ENCODE peak calls at places on chromosomes 16 and 17, in nine cellular contexts. One of them, this sample, is unnamed.

GRCh38 chr16:22008215-22009142 is 568 bp downstream of the MOSMO start:
- DNase-seq in HFFc6: no peak
- DNase-seq in T-cell: peak; percentile 4
- DNase-seq in stimulated activated CD8-positive, alpha-beta memory T cell treated with anti-CD3 and anti-CD28 coated beads, Interleukin-15, amount 100 ng/mL, for 24 hours: no peak
- DNase-seq in lower leg skin: peak; percentile 89
- DNase-seq in kidney epithelial cell: no peak
- DNase-seq in activated gamma-delta T cell treated with Interleukin-2 at 50 U/mL for 16 hours: no peak
- DNase-seq in neuronal stem cell: no peak
- DNase-seq in activated CD4-positive, alpha-beta T cell treated with anti-CD3 and anti-CD28 coated beads, Interleukin-2, amount 50 U/mL, for 1 hour: peak; percentile 13
- DNase-seq in this sample: peak; percentile 26

GRCh38 chr17:68095205-68095811 is 59.8 kb downstream of the KPNA2 start:
- DNase-seq in HFFc6: no peak
- DNase-seq in T-cell: no peak
- DNase-seq in stimulated activated CD8-positive, alpha-beta memory T cell treated with anti-CD3 and anti-CD28 coated beads, Interleukin-15, amount 100 ng/mL, for 24 hours: no peak
- DNase-seq in lower leg skin: peak; percentile 34
- DNase-seq in kidney epithelial cell: no peak
- DNase-seq in activated gamma-delta T cell treated with Interleukin-2 at 50 U/mL for 16 hours: no peak
- DNase-seq in neuronal stem cell: no peak
- DNase-seq in activated CD4-positive, alpha-beta T cell treated with anti-CD3 and anti-CD28 coated beads, Interleukin-2, amount 50 U/mL, for 1 hour: no peak
- DNase-seq in this sample: no peak

GRCh38 chr17:53353919-53354351 is 468.8 kb upstream of the KIF2B start:
- DNase-seq in HFFc6: no peak
- DNase-seq in T-cell: no peak
- DNase-seq in stimulated activated CD8-positive, alpha-beta memory T cell treated with anti-CD3 and anti-CD28 coated beads, Interleukin-15, amount 100 ng/mL, for 24 hours: no peak
- DNase-seq in lower leg skin: no peak
- DNase-seq in kidney epithelial cell: no peak
- DNase-seq in activated gamma-delta T cell treated with Interleukin-2 at 50 U/mL for 16 hours: no peak
- DNase-seq in neuronal stem cell: no peak
- DNase-seq in activated CD4-positive, alpha-beta T cell treated with anti-CD3 and anti-CD28 coated beads, Interleukin-2, amount 50 U/mL, for 1 hour: no peak
- DNase-seq in this sample: no peak

GRCh38 chr16:67605641-67606040 is 39.3 kb upstream of the CARMIL2 start:
- DNase-seq in HFFc6: no peak
- DNase-seq in T-cell: no peak
- DNase-seq in stimulated activated CD8-positive, alpha-beta memory T cell treated with anti-CD3 and anti-CD28 coated beads, Interleukin-15, amount 100 ng/mL, for 24 hours: no peak
- DNase-seq in lower leg skin: no peak
- DNase-seq in kidney epithelial cell: no peak
- DNase-seq in activated gamma-delta T cell treated with Interleukin-2 at 50 U/mL for 16 hours: no peak
- DNase-seq in neuronal stem cell: no peak
- DNase-seq in activated CD4-positive, alpha-beta T cell treated with anti-CD3 and anti-CD28 coated beads, Interleukin-2, amount 50 U/mL, for 1 hour: no peak
- DNase-seq in this sample: no peak

GRCh38 chr17:57788710-57789109 is 43.6 kb upstream of the CCDC182 start:
- DNase-seq in HFFc6: no peak
- DNase-seq in T-cell: no peak
- DNase-seq in stimulated activated CD8-positive, alpha-beta memory T cell treated with anti-CD3 and anti-CD28 coated beads, Interleukin-15, amount 100 ng/mL, for 24 hours: no peak
- DNase-seq in lower leg skin: no peak
- DNase-seq in kidney epithelial cell: no peak
- DNase-seq in activated gamma-delta T cell treated with Interleukin-2 at 50 U/mL for 16 hours: no peak
- DNase-seq in neuronal stem cell: no peak
- DNase-seq in activated CD4-positive, alpha-beta T cell treated with anti-CD3 and anti-CD28 coated beads, Interleukin-2, amount 50 U/mL, for 1 hour: no peak
- DNase-seq in this sample: no peak

GRCh38 chr17:79997004-79997673 is 38.5 kb downstream of the TBC1D16 start:
- DNase-seq in HFFc6: no peak
- DNase-seq in T-cell: peak; percentile 75
- DNase-seq in stimulated activated CD8-positive, alpha-beta memory T cell treated with anti-CD3 and anti-CD28 coated beads, Interleukin-15, amount 100 ng/mL, for 24 hours: no peak
- DNase-seq in lower leg skin: no peak
- DNase-seq in kidney epithelial cell: no peak
- DNase-seq in activated gamma-delta T cell treated with Interleukin-2 at 50 U/mL for 16 hours: peak; percentile 72
- DNase-seq in neuronal stem cell: no peak
- DNase-seq in activated CD4-positive, alpha-beta T cell treated with anti-CD3 and anti-CD28 coated beads, Interleukin-2, amount 50 U/mL, for 1 hour: peak; percentile 71
- DNase-seq in this sample: no peak

GRCh38 chr16:65572156-65572555 is 450.3 kb upstream of the CDH11 start:
- DNase-seq in HFFc6: peak; percentile 84
- DNase-seq in T-cell: no peak
- DNase-seq in stimulated activated CD8-positive, alpha-beta memory T cell treated with anti-CD3 and anti-CD28 coated beads, Interleukin-15, amount 100 ng/mL, for 24 hours: no peak
- DNase-seq in lower leg skin: no peak
- DNase-seq in kidney epithelial cell: peak; percentile 66
- DNase-seq in activated gamma-delta T cell treated with Interleukin-2 at 50 U/mL for 16 hours: no peak
- DNase-seq in neuronal stem cell: no peak
- DNase-seq in activated CD4-positive, alpha-beta T cell treated with anti-CD3 and anti-CD28 coated beads, Interleukin-2, amount 50 U/mL, for 1 hour: no peak
- DNase-seq in this sample: peak; percentile 88

GRCh38 chr17:59830846-59831486 is 61.8 kb downstream of the TUBD1 start:
- DNase-seq in HFFc6: no peak
- DNase-seq in T-cell: no peak
- DNase-seq in stimulated activated CD8-positive, alpha-beta memory T cell treated with anti-CD3 and anti-CD28 coated beads, Interleukin-15, amount 100 ng/mL, for 24 hours: no peak
- DNase-seq in lower leg skin: peak; percentile 60
- DNase-seq in kidney epithelial cell: no peak
- DNase-seq in activated gamma-delta T cell treated with Interleukin-2 at 50 U/mL for 16 hours: no peak
- DNase-seq in neuronal stem cell: no peak
- DNase-seq in activated CD4-positive, alpha-beta T cell treated with anti-CD3 and anti-CD28 coated beads, Interleukin-2, amount 50 U/mL, for 1 hour: no peak
- DNase-seq in this sample: no peak

GRCh38 chr17:80743181-80743771 is 198.6 kb downstream of the RPTOR start:
- DNase-seq in HFFc6: no peak
- DNase-seq in T-cell: no peak
- DNase-seq in stimulated activated CD8-positive, alpha-beta memory T cell treated with anti-CD3 and anti-CD28 coated beads, Interleukin-15, amount 100 ng/mL, for 24 hours: no peak
- DNase-seq in lower leg skin: no peak
- DNase-seq in kidney epithelial cell: no peak
- DNase-seq in activated gamma-delta T cell treated with Interleukin-2 at 50 U/mL for 16 hours: peak; percentile 43
- DNase-seq in neuronal stem cell: no peak
- DNase-seq in activated CD4-positive, alpha-beta T cell treated with anti-CD3 and anti-CD28 coated beads, Interleukin-2, amount 50 U/mL, for 1 hour: peak; percentile 57
- DNase-seq in this sample: peak; percentile 19

GRCh38 chr17:77882481-77883212 is 75.9 kb upstream of the TNRC6C start:
- DNase-seq in HFFc6: no peak
- DNase-seq in T-cell: peak; percentile 80
- DNase-seq in stimulated activated CD8-positive, alpha-beta memory T cell treated with anti-CD3 and anti-CD28 coated beads, Interleukin-15, amount 100 ng/mL, for 24 hours: peak; percentile 33
- DNase-seq in lower leg skin: no peak
- DNase-seq in kidney epithelial cell: no peak
- DNase-seq in activated gamma-delta T cell treated with Interleukin-2 at 50 U/mL for 16 hours: peak; percentile 79
- DNase-seq in neuronal stem cell: no peak
- DNase-seq in activated CD4-positive, alpha-beta T cell treated with anti-CD3 and anti-CD28 coated beads, Interleukin-2, amount 50 U/mL, for 1 hour: peak; percentile 84
- DNase-seq in this sample: peak; percentile 25

GRCh38 chr17:65547253-65547670 is 14.2 kb downstream of the AXIN2 start:
- DNase-seq in HFFc6: no peak
- DNase-seq in T-cell: no peak
- DNase-seq in stimulated activated CD8-positive, alpha-beta memory T cell treated with anti-CD3 and anti-CD28 coated beads, Interleukin-15, amount 100 ng/mL, for 24 hours: no peak
- DNase-seq in lower leg skin: no peak
- DNase-seq in kidney epithelial cell: no peak
- DNase-seq in activated gamma-delta T cell treated with Interleukin-2 at 50 U/mL for 16 hours: no peak
- DNase-seq in neuronal stem cell: no peak
- DNase-seq in activated CD4-positive, alpha-beta T cell treated with anti-CD3 and anti-CD28 coated beads, Interleukin-2, amount 50 U/mL, for 1 hour: no peak
- DNase-seq in this sample: peak; percentile 32

GRCh38 chr17:72118588-72119279 is 2.1 kb upstream of the SOX9 start:
- DNase-seq in HFFc6: peak; percentile 66
- DNase-seq in T-cell: no peak
- DNase-seq in stimulated activated CD8-positive, alpha-beta memory T cell treated with anti-CD3 and anti-CD28 coated beads, Interleukin-15, amount 100 ng/mL, for 24 hours: no peak
- DNase-seq in lower leg skin: peak; percentile 93
- DNase-seq in kidney epithelial cell: no peak
- DNase-seq in activated gamma-delta T cell treated with Interleukin-2 at 50 U/mL for 16 hours: no peak
- DNase-seq in neuronal stem cell: peak; percentile 86
- DNase-seq in activated CD4-positive, alpha-beta T cell treated with anti-CD3 and anti-CD28 coated beads, Interleukin-2, amount 50 U/mL, for 1 hour: no peak
- DNase-seq in this sample: peak; percentile 69

GRCh38 chr17:79027925-79028491 is 4.0 kb downstream of the C1QTNF1 start:
- DNase-seq in HFFc6: no peak
- DNase-seq in T-cell: no peak
- DNase-seq in stimulated activated CD8-positive, alpha-beta memory T cell treated with anti-CD3 and anti-CD28 coated beads, Interleukin-15, amount 100 ng/mL, for 24 hours: no peak
- DNase-seq in lower leg skin: peak; percentile 86
- DNase-seq in kidney epithelial cell: no peak
- DNase-seq in activated gamma-delta T cell treated with Interleukin-2 at 50 U/mL for 16 hours: no peak
- DNase-seq in neuronal stem cell: no peak
- DNase-seq in activated CD4-positive, alpha-beta T cell treated with anti-CD3 and anti-CD28 coated beads, Interleukin-2, amount 50 U/mL, for 1 hour: no peak
- DNase-seq in this sample: no peak

GRCh38 chr16:80852261-80852872 is 48.0 kb upstream of the CDYL2 start:
- DNase-seq in HFFc6: peak; percentile 21
- DNase-seq in T-cell: no peak
- DNase-seq in stimulated activated CD8-positive, alpha-beta memory T cell treated with anti-CD3 and anti-CD28 coated beads, Interleukin-15, amount 100 ng/mL, for 24 hours: no peak
- DNase-seq in lower leg skin: no peak
- DNase-seq in kidney epithelial cell: no peak
- DNase-seq in activated gamma-delta T cell treated with Interleukin-2 at 50 U/mL for 16 hours: no peak
- DNase-seq in neuronal stem cell: no peak
- DNase-seq in activated CD4-positive, alpha-beta T cell treated with anti-CD3 and anti-CD28 coated beads, Interleukin-2, amount 50 U/mL, for 1 hour: peak; percentile 1
- DNase-seq in this sample: peak; percentile 34

GRCh38 chr17:28912281-28912937 is 9.5 kb upstream of the DHRS13 start:
- DNase-seq in HFFc6: no peak
- DNase-seq in T-cell: no peak
- DNase-seq in stimulated activated CD8-positive, alpha-beta memory T cell treated with anti-CD3 and anti-CD28 coated beads, Interleukin-15, amount 100 ng/mL, for 24 hours: no peak
- DNase-seq in lower leg skin: no peak
- DNase-seq in kidney epithelial cell: no peak
- DNase-seq in activated gamma-delta T cell treated with Interleukin-2 at 50 U/mL for 16 hours: no peak
- DNase-seq in neuronal stem cell: no peak
- DNase-seq in activated CD4-positive, alpha-beta T cell treated with anti-CD3 and anti-CD28 coated beads, Interleukin-2, amount 50 U/mL, for 1 hour: peak; percentile 34
- DNase-seq in this sample: no peak

GRCh38 chr17:35337364-35337763 is 36.1 kb downstream of the SLFN11 start:
- DNase-seq in HFFc6: no peak
- DNase-seq in T-cell: no peak
- DNase-seq in stimulated activated CD8-positive, alpha-beta memory T cell treated with anti-CD3 and anti-CD28 coated beads, Interleukin-15, amount 100 ng/mL, for 24 hours: no peak
- DNase-seq in lower leg skin: no peak
- DNase-seq in kidney epithelial cell: no peak
- DNase-seq in activated gamma-delta T cell treated with Interleukin-2 at 50 U/mL for 16 hours: no peak
- DNase-seq in neuronal stem cell: no peak
- DNase-seq in activated CD4-positive, alpha-beta T cell treated with anti-CD3 and anti-CD28 coated beads, Interleukin-2, amount 50 U/mL, for 1 hour: no peak
- DNase-seq in this sample: no peak